ENCODE peak calls at places on chromosomes 13 and 19, in eight cellular contexts. R is IMR-90, C is GM12878, V is WTC11, Q is H1, O is K562, I is HepG2, Z is SK-N-SH. W is an unnamed sample.

GRCh38 chr13:110756268-110756667 is 42.8 kb downstream of the ING1 start:
- DNase-seq in Q (peak; percentile 21), Z (no peak), R (peak; percentile 95), C (no peak), O (no peak), V (no peak), I (no peak), W (no peak)

GRCh38 chr13:57352114-57352513 is 185.1 kb downstream of the PRR20E start:
- DNase-seq in R (no peak), Z (no peak), Q (no peak), V (no peak), C (no peak), I (no peak), O (no peak), W (no peak)

GRCh38 chr13:35723820-35724219 is 247.3 kb upstream of the MAB21L1 start:
- DNase-seq in R (peak; percentile 34), Q (no peak), Z (peak; percentile 34), I (peak; percentile 58), O (no peak), V (no peak), C (no peak), W (no peak)

GRCh38 chr19:17259118-17259780 is 5.3 kb downstream of the USHBP1 start:
- DNase-seq in Z (no peak), I (no peak), C (no peak), O (no peak), R (no peak), Q (no peak), V (no peak), W (no peak)

GRCh38 chr13:28478127-28478526 is 16.8 kb downstream of the FLT1 start:
- DNase-seq in Q (no peak), C (no peak), R (peak; percentile 84), Z (no peak), I (no peak), V (no peak), O (no peak), W (no peak)

GRCh38 chr13:99190147-99190985 is 10.3 kb upstream of the UBAC2 start:
- DNase-seq in O (no peak), C (no peak), R (no peak), Z (no peak), I (no peak), Q (no peak), V (no peak), W (no peak)

GRCh38 chr19:903266-903797 is 9.7 kb downstream of the R3HDM4 start:
- DNase-seq in R (peak; percentile 19), Z (peak; percentile 62), I (no peak), C (no peak), O (peak; percentile 67), V (no peak), Q (no peak), W (no peak)

GRCh38 chr13:100789968-100790367 is 115.4 kb upstream of the TMTC4 start:
- DNase-seq in R (no peak), Z (no peak), C (no peak), O (no peak), V (no peak), I (no peak), Q (no peak), W (no peak)

GRCh38 chr19:38248421-38248820 is 7.8 kb downstream of the PPP1R14A start:
- DNase-seq in V (no peak), C (no peak), Q (no peak), R (no peak), I (no peak), O (no peak), Z (no peak), W (no peak)

GRCh38 chr19:54345938-54346386 is 7.0 kb upstream of the LILRA4 start:
- DNase-seq in C (peak; percentile 74), V (no peak), Z (no peak), I (no peak), R (no peak), Q (no peak), O (no peak), W (no peak)

GRCh38 chr19:48292798-48293197 is 22.9 kb downstream of the ZNF114 start:
- DNase-seq in O (no peak), V (no peak), Z (no peak), I (no peak), Q (no peak), C (no peak), R (peak; percentile 93), W (no peak)

GRCh38 chr13:111629457-111629856 is 309.0 kb downstream of the TEX29 start:
- DNase-seq in C (no peak), V (no peak), Z (no peak), Q (no peak), R (no peak), I (no peak), O (no peak), W (no peak)

GRCh38 chr19:5515737-5516136 is 52.0 kb downstream of the TINCR start:
- DNase-seq in V (peak; percentile 42), C (no peak), Q (no peak), R (no peak), O (peak; percentile 26), I (no peak), Z (no peak), W (no peak)

GRCh38 chr13:40586886-40587285 is 79.6 kb downstream of the FOXO1 start:
- DNase-seq in O (no peak), R (no peak), Z (no peak), C (no peak), V (no peak), I (no peak), Q (no peak), W (no peak)

GRCh38 chr19:926595-927043 is 784 bp downstream of the ARID3A start:
- DNase-seq in Z (no peak), I (no peak), O (peak; percentile 74), R (no peak), V (no peak), Q (no peak), C (no peak), W (peak; percentile 48)

GRCh38 chr19:48986211-48986610 is 6.9 kb downstream of the GYS1 start:
- DNase-seq in O (no peak), Q (no peak), C (no peak), I (no peak), V (no peak), Z (no peak), R (no peak), W (no peak)

GRCh38 chr19:33509774-33510173 is 11.8 kb downstream of the PEPD start:
- DNase-seq in Z (no peak), Q (no peak), O (no peak), C (no peak), I (no peak), V (no peak), R (no peak), W (no peak)

GRCh38 chr13:31198524-31198923 is 1.3 kb upstream of the B3GLCT start:
- DNase-seq in I (no peak), O (no peak), Q (no peak), R (no peak), V (no peak), Z (no peak), C (no peak), W (no peak)

GRCh38 chr13:31201341-31202024 is 1.7 kb downstream of the B3GLCT start:
- DNase-seq in Z (peak; percentile 44), I (no peak), V (no peak), R (peak; percentile 59), O (no peak), C (no peak), Q (no peak), W (no peak)

GRCh38 chr13:31200636-31200970 is 828 bp downstream of the B3GLCT start:
- DNase-seq in V (peak; percentile 42), I (peak; percentile 24), Z (no peak), Q (no peak), O (peak; percentile 48), C (no peak), R (no peak), W (peak; percentile 36)

GRCh38 chr13:31199527-31199848 is 287 bp upstream of the B3GLCT start:
- DNase-seq in C (no peak), I (no peak), Z (no peak), Q (no peak), R (no peak), O (no peak), V (no peak), W (no peak)

DNA sequence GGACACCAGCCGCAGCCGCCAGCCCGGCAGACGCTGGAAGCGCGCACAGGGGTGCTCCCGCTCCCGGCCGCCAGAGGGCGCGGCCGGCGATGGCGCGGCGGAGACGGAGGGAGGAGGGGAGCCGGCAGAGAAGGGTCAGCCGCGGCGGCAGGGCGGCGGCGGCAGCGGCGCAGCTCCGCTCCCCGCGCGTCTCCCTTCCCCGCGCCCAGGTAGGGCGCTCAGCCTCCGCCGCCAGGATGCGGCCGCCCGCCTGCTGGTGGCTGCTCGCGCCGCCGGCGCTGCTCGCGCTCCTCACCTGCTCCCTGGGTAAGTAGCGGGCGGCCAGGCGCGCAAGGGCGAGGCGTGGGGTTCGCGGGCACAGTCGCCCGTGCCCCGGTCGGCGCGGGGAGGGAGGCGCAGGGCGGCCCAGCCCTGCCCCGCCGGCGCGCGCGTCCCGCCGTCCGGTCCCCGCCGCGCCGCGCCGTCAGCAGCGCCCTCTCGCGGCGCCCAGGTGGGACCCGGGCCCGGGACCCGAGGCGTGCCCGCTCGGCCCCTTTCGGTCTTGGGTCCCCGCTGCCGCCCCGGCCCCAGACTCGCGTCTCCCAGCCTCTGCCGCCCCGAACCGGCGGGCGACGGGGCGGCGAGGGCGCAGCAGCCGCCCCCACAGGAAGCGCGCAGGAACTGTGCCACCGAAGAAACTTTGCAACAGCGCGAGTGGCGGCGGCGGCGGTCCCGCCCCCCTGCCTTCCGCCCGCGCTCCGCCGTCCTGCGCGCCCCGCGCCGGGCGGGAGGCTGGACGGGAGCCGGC is at the start of gene B3GLCT:
- DNase-seq in R (peak; percentile 68), V (peak; percentile 83), I (peak; percentile 57), O (peak; percentile 78), C (no peak), Q (peak; percentile 46), Z (peak; percentile 97), W (peak; percentile 64)
- TF ChIP-seq USF2 in R (no peak), V (no peak), I (no peak), O (no peak), C (no peak), Q (no peak), Z (no peak), W (no peak)

GRCh38 chr13:20609145-20609544 is 42.2 kb downstream of the IFT88 start:
- DNase-seq in Q (no peak), V (no peak), O (no peak), R (peak; percentile 94), C (no peak), Z (no peak), I (no peak), W (no peak)
- TF ChIP-seq USF2 in Q (no peak), V (no peak), O (no peak), R (no peak), C (no peak), Z (no peak), I (no peak), W (no peak)

DNA sequence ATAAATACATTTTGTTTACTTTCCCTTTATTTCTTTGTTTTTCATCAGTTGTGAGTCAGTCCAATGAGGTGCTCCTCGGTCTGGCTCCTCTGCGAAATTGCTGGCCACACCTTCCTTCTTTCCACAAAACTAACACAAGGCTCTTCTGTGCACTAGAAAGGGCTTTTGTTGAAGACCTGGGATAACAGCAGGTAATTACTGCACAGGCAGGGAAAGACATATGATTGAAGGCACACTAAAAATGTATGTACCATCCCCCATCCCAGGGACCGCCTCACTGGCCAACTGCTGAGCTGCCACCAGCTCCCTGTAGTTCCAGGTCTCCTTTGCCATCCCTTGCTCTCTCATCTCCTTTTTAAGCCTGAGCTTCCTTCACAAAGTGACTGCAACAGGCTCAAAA is 180.5 kb downstream of the EFNB2 start:
- DNase-seq in Q (no peak), R (no peak), C (no peak), O (no peak), Z (no peak), I (no peak), V (no peak), W (no peak)
- TF ChIP-seq USF2 in Q (no peak), R (no peak), C (no peak), O (no peak), Z (no peak), I (no peak), V (no peak), W (no peak)

GRCh38 chr13:74288361-74288911 is 154.2 kb upstream of the KLF12 start:
- DNase-seq in Z (peak; percentile 10), R (no peak), V (peak; percentile 16), I (no peak), C (no peak), O (no peak), Q (no peak), W (no peak)
- TF ChIP-seq USF2 in Z (no peak), R (no peak), V (no peak), I (no peak), C (no peak), O (no peak), Q (no peak), W (no peak)